ENCODE peak calls at places on chromosome 16, in seven cellular contexts. U, T, D, L, S, F and J are unnamed samples.

GRCh38 chr16:82735696-82736095 is 108.9 kb downstream of the CDH13 start:
- DNase-seq in S (no peak), D (no peak), U (peak), F (no peak), T (no peak), L (no peak), J (peak)

GRCh38 chr16:24975428-24975889 is 39.7 kb downstream of the ARHGAP17 start:
- DNase-seq in L (no peak), F (no peak), D (peak), S (peak), U (no peak), T (no peak), J (no peak)

GRCh38 chr16:1613728-1614225 is 1.6 kb downstream of the CRAMP1 start:
- DNase-seq in U (no peak), S (no peak), F (no peak), L (no peak), T (no peak), D (no peak), J (no peak)

GRCh38 chr16:15502041-15502725 is 67.8 kb downstream of the BMERB1 start:
- DNase-seq in L (peak), F (no peak), U (peak), S (peak), T (peak), D (no peak), J (peak)

GRCh38 chr16:14196539-14196938 is 125.4 kb downstream of the MRTFB start:
- DNase-seq in U (peak), S (no peak), D (no peak), L (no peak), T (no peak), F (no peak), J (no peak)

GRCh38 chr16:67163164-67163902 is 1.2 kb upstream of the HSF4 start:
- DNase-seq in S (peak), L (no peak), T (no peak), D (no peak), U (no peak), F (no peak), J (no peak)

GRCh38 chr16:89562027-89562599 is 1.6 kb downstream of the RPL13 start:
- DNase-seq in L (no peak), F (no peak), U (no peak), D (no peak), T (no peak), S (no peak), J (no peak)

GRCh38 chr16:85929259-85929704 is 30.3 kb downstream of the IRF8 start:
- DNase-seq in L (no peak), T (no peak), U (no peak), S (no peak), D (no peak), F (no peak), J (no peak)

GRCh38 chr16:70805787-70806186 is 4.8 kb upstream of the VAC14 start:
- DNase-seq in F (no peak), D (no peak), T (no peak), S (peak), L (no peak), U (peak), J (peak)

GRCh38 chr16:35485915-35486314 is 2026.5 kb downstream of the TP53TG3F start:
- DNase-seq in T (no peak), F (no peak), U (no peak), S (no peak), L (no peak), D (no peak), J (no peak)

GRCh38 chr16:1961651-1962067 is 2.3 kb downstream of the NDUFB10 start:
- DNase-seq in U (no peak), T (no peak), L (no peak), F (no peak), D (no peak), S (no peak), J (no peak)

GRCh38 chr16:477758-478157 is 49.8 kb upstream of the CAPN15 start:
- DNase-seq in U (no peak), D (no peak), F (no peak), L (no peak), S (no peak), T (no peak), J (no peak)

GRCh38 chr16:17544785-17545184 is 74.0 kb upstream of the XYLT1 start:
- DNase-seq in S (no peak), U (no peak), D (no peak), L (peak), T (no peak), F (no peak), J (no peak)

GRCh38 chr16:566475-567361 is at the start of gene NHLRC4:
- DNase-seq in F (no peak), U (peak), L (peak), T (no peak), S (peak), D (no peak), J (no peak)

GRCh38 chr16:203246-203645 is 23.0 kb downstream of the HBQ1 start:
- DNase-seq in U (no peak), D (no peak), T (no peak), L (no peak), S (no peak), F (no peak), J (no peak)

GRCh38 chr16:30956601-30957455 is 726 bp upstream of the SETD1A start:
- DNase-seq in L (peak), T (peak), D (peak), S (peak), F (no peak), U (peak), J (no peak)

GRCh38 chr16:79100456-79100855 is 500.1 kb downstream of the MAF start:
- DNase-seq in L (no peak), F (no peak), T (no peak), U (no peak), S (no peak), D (no peak), J (no peak)

GRCh38 chr16:85751665-85752501 is 987 bp upstream of the C16orf74 start:
- DNase-seq in F (no peak), T (no peak), U (no peak), D (no peak), L (no peak), S (peak), J (no peak)

GRCh38 chr16:54175552-54176375 is 110.8 kb downstream of the IRX3 start:
- DNase-seq in D (no peak), T (no peak), F (no peak), S (no peak), L (no peak), U (peak), J (no peak)
- H3K4me3 ChIP-seq in D (no peak), T (no peak), F (no peak), S (no peak), L (no peak), U (peak), J (no peak)

GRCh38 chr16:49337814-49338350 is 35.7 kb upstream of the C16orf78 start:
- DNase-seq in F (no peak), S (no peak), T (no peak), L (no peak), U (no peak), D (no peak), J (no peak)
- TF ChIP-seq CTCF in F (no peak), S (no peak), T (no peak), L (no peak), U (no peak), D (no peak), J (no peak)

DNA sequence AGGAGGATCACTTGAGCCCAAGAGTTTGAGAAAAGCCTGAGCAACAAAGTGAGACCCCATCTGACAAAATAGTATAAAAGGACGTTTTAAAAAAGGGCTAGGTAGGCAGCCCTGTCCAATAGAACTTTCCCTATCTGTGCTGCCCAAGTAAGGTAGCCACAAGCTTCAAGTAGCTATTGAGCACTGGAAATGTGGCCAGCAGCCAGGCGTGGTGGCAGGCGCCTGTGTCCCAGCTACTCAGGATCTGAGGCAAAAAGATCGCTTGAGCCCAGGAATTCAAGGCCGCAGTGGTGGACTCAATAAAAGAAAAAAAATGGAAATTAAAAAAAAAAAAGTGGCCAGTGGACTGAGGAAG is 1.5 kb upstream of the NQO1 start:
- DNase-seq in D (no peak), U (no peak), F (no peak), S (no peak), L (no peak), T (no peak), J (no peak)
- H3K4me3 ChIP-seq in D (no peak), U (no peak), F (no peak), S (no peak), L (peak), T (no peak), J (no peak)

DNA sequence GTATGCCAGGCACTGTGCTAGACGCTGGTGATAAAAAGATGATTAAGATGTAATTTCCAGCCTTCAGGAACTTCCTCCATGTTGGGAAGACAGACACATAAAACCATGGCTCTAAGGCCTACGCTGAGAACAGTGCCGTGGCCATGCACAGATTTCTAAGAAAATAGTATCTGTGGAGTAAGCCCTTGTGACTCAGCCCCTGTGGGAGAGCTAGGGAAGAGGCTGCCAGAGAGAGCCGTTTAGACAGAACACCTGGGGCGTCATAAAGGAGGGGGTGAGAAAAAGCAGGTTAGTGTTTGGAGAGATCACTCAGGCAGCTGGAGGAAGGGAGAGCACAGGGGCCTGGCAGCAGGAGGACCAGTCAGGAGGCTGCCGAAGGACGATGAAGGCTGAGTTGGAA is 14.0 kb downstream of the HEATR3 start:
- DNase-seq in D (no peak), F (no peak), T (no peak), L (no peak), S (no peak), U (no peak), J (no peak)
- TF ChIP-seq CTCF in D (no peak), F (no peak), T (no peak), L (no peak), S (no peak), U (no peak), J (no peak)